ENCODE peak calls at places on chromosomes 5 and 9, in eight cellular contexts. One of them, this sample, is unnamed.

GRCh38 chr5:126508962-126509279 is 85.7 kb downstream of the GRAMD2B start:
- DNase-seq in OCI-LY7: peak; percentile 27
- DNase-seq in RCC 7860: no peak
- DNase-seq in Caco-2: no peak
- DNase-seq in lower lobe of right lung: no peak
- DNase-seq in ovary: no peak
- DNase-seq in AG08395: no peak
- DNase-seq in iris pigment epithelial cell: peak; percentile 70
- DNase-seq in this sample: peak; percentile 84

GRCh38 chr5:157543825-157544622 is 31.6 kb downstream of the ADAM19 start:
- DNase-seq in OCI-LY7: no peak
- DNase-seq in RCC 7860: no peak
- DNase-seq in Caco-2: no peak
- DNase-seq in lower lobe of right lung: no peak
- DNase-seq in ovary: peak; percentile 62
- DNase-seq in AG08395: no peak
- DNase-seq in iris pigment epithelial cell: peak; percentile 72
- DNase-seq in this sample: no peak

GRCh38 chr9:5002811-5003210 is 17.7 kb downstream of the JAK2 start:
- DNase-seq in OCI-LY7: no peak
- DNase-seq in RCC 7860: no peak
- DNase-seq in Caco-2: no peak
- DNase-seq in lower lobe of right lung: no peak
- DNase-seq in ovary: no peak
- DNase-seq in AG08395: peak; percentile 20
- DNase-seq in iris pigment epithelial cell: peak; percentile 63
- DNase-seq in this sample: no peak

GRCh38 chr5:141512390-141513020 is 23.6 kb downstream of the PCDHGC5 start:
- DNase-seq in OCI-LY7: peak; percentile 90
- DNase-seq in RCC 7860: no peak
- DNase-seq in Caco-2: peak; percentile 77
- DNase-seq in lower lobe of right lung: peak; percentile 91
- DNase-seq in ovary: peak; percentile 90
- DNase-seq in AG08395: peak; percentile 50
- DNase-seq in iris pigment epithelial cell: peak; percentile 71
- DNase-seq in this sample: peak; percentile 93

GRCh38 chr9:137294684-137295312 is 7.3 kb downstream of the NRARP start:
- DNase-seq in OCI-LY7: no peak
- DNase-seq in RCC 7860: no peak
- DNase-seq in Caco-2: peak; percentile 45
- DNase-seq in lower lobe of right lung: no peak
- DNase-seq in ovary: peak; percentile 41
- DNase-seq in AG08395: peak; percentile 60
- DNase-seq in iris pigment epithelial cell: peak; percentile 51
- DNase-seq in this sample: no peak

GRCh38 chr5:71932131-71932635 is 175.1 kb upstream of the MAP1B start:
- DNase-seq in OCI-LY7: no peak
- DNase-seq in RCC 7860: peak; percentile 41
- DNase-seq in Caco-2: no peak
- DNase-seq in lower lobe of right lung: no peak
- DNase-seq in ovary: no peak
- DNase-seq in AG08395: no peak
- DNase-seq in iris pigment epithelial cell: peak; percentile 23
- DNase-seq in this sample: no peak

GRCh38 chr5:105573575-105573974 is 2011.0 kb upstream of the NUDT12 start:
- DNase-seq in OCI-LY7: no peak
- DNase-seq in RCC 7860: no peak
- DNase-seq in Caco-2: no peak
- DNase-seq in lower lobe of right lung: no peak
- DNase-seq in ovary: no peak
- DNase-seq in AG08395: no peak
- DNase-seq in iris pigment epithelial cell: peak; percentile 23
- DNase-seq in this sample: no peak

GRCh38 chr9:18317896-18318295 is 156.1 kb upstream of the ADAMTSL1 start:
- DNase-seq in OCI-LY7: no peak
- DNase-seq in RCC 7860: no peak
- DNase-seq in Caco-2: no peak
- DNase-seq in lower lobe of right lung: no peak
- DNase-seq in ovary: no peak
- DNase-seq in AG08395: no peak
- DNase-seq in iris pigment epithelial cell: no peak
- DNase-seq in this sample: no peak

GRCh38 chr5:1840741-1841521 is 39.7 kb downstream of the NDUFS6 start:
- DNase-seq in OCI-LY7: no peak
- DNase-seq in RCC 7860: no peak
- DNase-seq in Caco-2: no peak
- DNase-seq in lower lobe of right lung: no peak
- DNase-seq in ovary: no peak
- DNase-seq in AG08395: no peak
- DNase-seq in iris pigment epithelial cell: no peak
- DNase-seq in this sample: no peak

GRCh38 chr9:80066931-80067330 is 495.2 kb downstream of the TLE4 start:
- DNase-seq in OCI-LY7: no peak
- DNase-seq in RCC 7860: no peak
- DNase-seq in Caco-2: no peak
- DNase-seq in lower lobe of right lung: no peak
- DNase-seq in ovary: no peak
- DNase-seq in AG08395: no peak
- DNase-seq in iris pigment epithelial cell: no peak
- DNase-seq in this sample: no peak

GRCh38 chr5:133389066-133389590 is 223.2 kb downstream of the FSTL4 start:
- DNase-seq in OCI-LY7: no peak
- DNase-seq in RCC 7860: no peak
- DNase-seq in Caco-2: no peak
- DNase-seq in lower lobe of right lung: no peak
- DNase-seq in ovary: no peak
- DNase-seq in AG08395: no peak
- DNase-seq in iris pigment epithelial cell: no peak
- DNase-seq in this sample: peak; percentile 2

GRCh38 chr5:58940446-58940845 is 357.6 kb downstream of the RAB3C start:
- DNase-seq in OCI-LY7: no peak
- DNase-seq in RCC 7860: no peak
- DNase-seq in Caco-2: no peak
- DNase-seq in lower lobe of right lung: no peak
- DNase-seq in ovary: no peak
- DNase-seq in AG08395: no peak
- DNase-seq in iris pigment epithelial cell: peak; percentile 41
- DNase-seq in this sample: no peak

GRCh38 chr9:27865031-27865438 is 291.8 kb upstream of the C9orf72 start:
- DNase-seq in OCI-LY7: no peak
- DNase-seq in RCC 7860: peak; percentile 91
- DNase-seq in Caco-2: no peak
- DNase-seq in lower lobe of right lung: no peak
- DNase-seq in ovary: no peak
- DNase-seq in AG08395: no peak
- DNase-seq in iris pigment epithelial cell: peak; percentile 25
- DNase-seq in this sample: no peak

GRCh38 chr9:22201256-22201655 is 192.2 kb upstream of the CDKN2B start:
- DNase-seq in OCI-LY7: no peak
- DNase-seq in RCC 7860: no peak
- DNase-seq in Caco-2: no peak
- DNase-seq in lower lobe of right lung: no peak
- DNase-seq in ovary: no peak
- DNase-seq in AG08395: no peak
- DNase-seq in iris pigment epithelial cell: no peak
- DNase-seq in this sample: no peak

GRCh38 chr5:105677291-105677690 is 1993.4 kb downstream of the EFNA5 start:
- DNase-seq in OCI-LY7: no peak
- DNase-seq in RCC 7860: no peak
- DNase-seq in Caco-2: no peak
- DNase-seq in lower lobe of right lung: no peak
- DNase-seq in ovary: no peak
- DNase-seq in AG08395: no peak
- DNase-seq in iris pigment epithelial cell: peak; percentile 11
- DNase-seq in this sample: no peak

This sample was measured in sigmoid colon.